ENCODE peak calls at places on chromosomes 2 and 18, in five cellular contexts. One of them, this sample, is unnamed.

GRCh38 chr2:234671716-234672115 is 174.8 kb upstream of the ARL4C start:
- DNase-seq in naive thymus-derived CD8-positive, alpha-beta T cell: no peak
- DNase-seq in stimulated activated CD8-positive, alpha-beta memory T cell treated with anti-CD3 and anti-CD28 coated beads, Interleukin-2, amount 100 ng/mL, for 1 hour: no peak
- DNase-seq in choroid plexus epithelial cell: no peak
- DNase-seq in MV-4-11: no peak
- DNase-seq in this sample: no peak

GRCh38 chr18:48539406-48540328 is 836 bp downstream of the CTIF start:
- DNase-seq in naive thymus-derived CD8-positive, alpha-beta T cell: peak
- DNase-seq in stimulated activated CD8-positive, alpha-beta memory T cell treated with anti-CD3 and anti-CD28 coated beads, Interleukin-2, amount 100 ng/mL, for 1 hour: no peak
- DNase-seq in choroid plexus epithelial cell: peak
- DNase-seq in MV-4-11: no peak
- DNase-seq in this sample: peak

GRCh38 chr18:72543362-72544055 is 633 bp downstream of the CBLN2 start:
- DNase-seq in naive thymus-derived CD8-positive, alpha-beta T cell: no peak
- DNase-seq in stimulated activated CD8-positive, alpha-beta memory T cell treated with anti-CD3 and anti-CD28 coated beads, Interleukin-2, amount 100 ng/mL, for 1 hour: no peak
- DNase-seq in choroid plexus epithelial cell: no peak
- DNase-seq in MV-4-11: no peak
- DNase-seq in this sample: no peak

GRCh38 chr2:192030289-192030688 is 164.4 kb downstream of the TMEFF2 start:
- DNase-seq in naive thymus-derived CD8-positive, alpha-beta T cell: no peak
- DNase-seq in stimulated activated CD8-positive, alpha-beta memory T cell treated with anti-CD3 and anti-CD28 coated beads, Interleukin-2, amount 100 ng/mL, for 1 hour: no peak
- DNase-seq in choroid plexus epithelial cell: peak
- DNase-seq in MV-4-11: no peak
- DNase-seq in this sample: no peak

GRCh38 chr2:36358317-36358659 is 2.7 kb downstream of the CRIM1 start:
- DNase-seq in naive thymus-derived CD8-positive, alpha-beta T cell: no peak
- DNase-seq in stimulated activated CD8-positive, alpha-beta memory T cell treated with anti-CD3 and anti-CD28 coated beads, Interleukin-2, amount 100 ng/mL, for 1 hour: no peak
- DNase-seq in choroid plexus epithelial cell: peak
- DNase-seq in MV-4-11: no peak
- DNase-seq in this sample: peak

GRCh38 chr2:165758276-165758675 is 35.8 kb downstream of the GALNT3 start:
- DNase-seq in naive thymus-derived CD8-positive, alpha-beta T cell: no peak
- DNase-seq in stimulated activated CD8-positive, alpha-beta memory T cell treated with anti-CD3 and anti-CD28 coated beads, Interleukin-2, amount 100 ng/mL, for 1 hour: no peak
- DNase-seq in choroid plexus epithelial cell: no peak
- DNase-seq in MV-4-11: no peak
- DNase-seq in this sample: no peak

GRCh38 chr2:219106251-219106650 is 45.5 kb upstream of the IHH start:
- DNase-seq in naive thymus-derived CD8-positive, alpha-beta T cell: no peak
- DNase-seq in stimulated activated CD8-positive, alpha-beta memory T cell treated with anti-CD3 and anti-CD28 coated beads, Interleukin-2, amount 100 ng/mL, for 1 hour: no peak
- DNase-seq in choroid plexus epithelial cell: no peak
- DNase-seq in MV-4-11: no peak
- DNase-seq in this sample: no peak

GRCh38 chr2:72173640-72174321 is 26.1 kb upstream of the CYP26B1 start:
- DNase-seq in naive thymus-derived CD8-positive, alpha-beta T cell: no peak
- DNase-seq in stimulated activated CD8-positive, alpha-beta memory T cell treated with anti-CD3 and anti-CD28 coated beads, Interleukin-2, amount 100 ng/mL, for 1 hour: no peak
- DNase-seq in choroid plexus epithelial cell: peak
- DNase-seq in MV-4-11: no peak
- DNase-seq in this sample: peak

GRCh38 chr2:44168684-44169154 is at the start of gene PPM1B:
- DNase-seq in naive thymus-derived CD8-positive, alpha-beta T cell: peak
- DNase-seq in stimulated activated CD8-positive, alpha-beta memory T cell treated with anti-CD3 and anti-CD28 coated beads, Interleukin-2, amount 100 ng/mL, for 1 hour: peak
- DNase-seq in choroid plexus epithelial cell: no peak
- DNase-seq in MV-4-11: no peak
- DNase-seq in this sample: no peak

GRCh38 chr2:159891917-159892691 is 94.1 kb upstream of the CD302 start:
- DNase-seq in naive thymus-derived CD8-positive, alpha-beta T cell: no peak
- DNase-seq in stimulated activated CD8-positive, alpha-beta memory T cell treated with anti-CD3 and anti-CD28 coated beads, Interleukin-2, amount 100 ng/mL, for 1 hour: no peak
- DNase-seq in choroid plexus epithelial cell: peak
- DNase-seq in MV-4-11: no peak
- DNase-seq in this sample: peak

GRCh38 chr2:24971300-24971549 is 530 bp downstream of the DNAJC27 start:
- DNase-seq in naive thymus-derived CD8-positive, alpha-beta T cell: peak
- DNase-seq in stimulated activated CD8-positive, alpha-beta memory T cell treated with anti-CD3 and anti-CD28 coated beads, Interleukin-2, amount 100 ng/mL, for 1 hour: no peak
- DNase-seq in choroid plexus epithelial cell: no peak
- DNase-seq in MV-4-11: no peak
- DNase-seq in this sample: no peak

This sample was measured in astrocyte.